ENCODE peak calls at places on chromosomes 5 and 9, in nine cellular contexts. J, V, A, F, I, R, B, P and D are unnamed samples.

GRCh38 chr9:79858509-79858908 is 286.7 kb downstream of the TLE4 start:
- DNase-seq in J (peak; percentile 49), V (peak; percentile 2), A (peak; percentile 16), F (peak; percentile 55), I (peak; percentile 6), R (no peak), B (peak; percentile 4), P (peak; percentile 60), D (peak; percentile 6)

GRCh38 chr5:112551437-112552018 is 132.5 kb upstream of the EPB41L4A start:
- DNase-seq in J (peak; percentile 65), V (peak; percentile 36), A (peak; percentile 54), F (peak; percentile 70), I (no peak), R (peak; percentile 15), B (peak; percentile 75), P (peak; percentile 66), D (peak; percentile 80)

GRCh38 chr5:56640763-56641406 is 174.5 kb upstream of the MAP3K1 start:
- DNase-seq in J (no peak), V (no peak), A (no peak), F (no peak), I (peak; percentile 32), R (peak; percentile 56), B (no peak), P (no peak), D (no peak)

GRCh38 chr5:158451203-158451982 is 592.4 kb upstream of the CLINT1 start:
- DNase-seq in J (no peak), V (no peak), A (no peak), F (no peak), I (no peak), R (peak; percentile 13), B (peak; percentile 88), P (no peak), D (peak; percentile 71)

GRCh38 chr5:171562822-171563221 is 143.4 kb downstream of the FGF18 start:
- DNase-seq in J (no peak), V (peak; percentile 47), A (no peak), F (no peak), I (no peak), R (no peak), B (peak; percentile 16), P (no peak), D (no peak)

GRCh38 chr9:83472221-83472665 is 66.0 kb downstream of the FRMD3 start:
- DNase-seq in J (peak; percentile 91), V (peak; percentile 18), A (no peak), F (peak; percentile 20), I (no peak), R (peak; percentile 44), B (peak; percentile 14), P (peak; percentile 65), D (no peak)

GRCh38 chr5:14491505-14491904 is 90.1 kb upstream of the OTULINL start:
- DNase-seq in J (peak; percentile 31), V (no peak), A (no peak), F (no peak), I (no peak), R (no peak), B (peak; percentile 69), P (no peak), D (no peak)

GRCh38 chr5:146520731-146521130 is 4.7 kb upstream of the GPR151 start:
- DNase-seq in J (peak; percentile 35), V (no peak), A (no peak), F (no peak), I (no peak), R (no peak), B (no peak), P (peak; percentile 9), D (no peak)

GRCh38 chr5:69046375-69046957 is 47.3 kb upstream of the SLC30A5 start:
- DNase-seq in J (no peak), V (no peak), A (no peak), F (no peak), I (no peak), R (no peak), B (no peak), P (peak; percentile 68), D (no peak)

GRCh38 chr9:10127867-10128266 is 484.9 kb downstream of the PTPRD start:
- DNase-seq in J (peak; percentile 4), V (no peak), A (no peak), F (no peak), I (no peak), R (no peak), B (no peak), P (no peak), D (no peak)

GRCh38 chr9:127972316-127972871 is 8.4 kb downstream of the EEIG1 start:
- DNase-seq in J (no peak), V (no peak), A (no peak), F (no peak), I (peak; percentile 67), R (no peak), B (no peak), P (no peak), D (no peak)

GRCh38 chr5:31470608-31471007 is 61.3 kb downstream of the DROSHA start:
- DNase-seq in J (peak; percentile 16), V (no peak), A (no peak), F (no peak), I (no peak), R (peak; percentile 10), B (peak; percentile 65), P (no peak), D (no peak)

GRCh38 chr5:149100331-149100730 is 37.5 kb upstream of the SH3TC2 start:
- DNase-seq in J (no peak), V (no peak), A (no peak), F (no peak), I (no peak), R (no peak), B (no peak), P (no peak), D (no peak)

GRCh38 chr5:142385194-142385593 is 60.4 kb upstream of the SPRY4 start:
- DNase-seq in J (no peak), V (no peak), A (no peak), F (no peak), I (no peak), R (no peak), B (peak; percentile 72), P (no peak), D (no peak)

GRCh38 chr5:179791881-179792611 is 1.7 kb upstream of the LTC4S start:
- DNase-seq in J (no peak), V (no peak), A (no peak), F (no peak), I (peak; percentile 39), R (no peak), B (no peak), P (no peak), D (no peak)
- H3K27ac ChIP-seq in J (no peak overlapping the region), V (no peak overlapping the region), A (no peak overlapping the region), F (peak overlapping the region; percentile 5), I (peak overlapping the region; percentile 74), R (peak overlapping the region; percentile 47), B (no peak overlapping the region), P (no peak overlapping the region), D (no peak overlapping the region)

GRCh38 chr5:55416306-55416705 is 108.5 kb downstream of the MTREX start:
- DNase-seq in J (no peak), V (no peak), A (no peak), F (no peak), I (no peak), R (no peak), B (no peak), P (no peak), D (no peak)
- H3K27ac ChIP-seq in J (no peak overlapping the region), V (no peak overlapping the region), A (no peak overlapping the region), F (no peak overlapping the region), I (no peak overlapping the region), R (no peak overlapping the region), B (no peak overlapping the region), P (no peak overlapping the region), D (no peak overlapping the region)

GRCh38 chr9:33455952-33456351 is 8.6 kb upstream of the AQP3 start:
- DNase-seq in J (no peak), V (no peak), A (peak; percentile 45), F (no peak), I (no peak), R (no peak), B (no peak), P (no peak), D (no peak)

GRCh38 chr9:33453286-33453882 is 6.0 kb upstream of the AQP3 start:
- DNase-seq in J (no peak), V (no peak), A (no peak), F (no peak), I (no peak), R (no peak), B (no peak), P (no peak), D (no peak)

GRCh38 chr9:33450747-33451146 is 3.4 kb upstream of the AQP3 start:
- DNase-seq in J (no peak), V (no peak), A (no peak), F (no peak), I (no peak), R (no peak), B (no peak), P (no peak), D (no peak)

GRCh38 chr9:33453999-33454660 is 6.7 kb upstream of the AQP3 start:
- DNase-seq in J (no peak), V (no peak), A (no peak), F (no peak), I (no peak), R (peak; percentile 50), B (no peak), P (no peak), D (no peak)

GRCh38 chr9:33452828-33453271 is 5.5 kb upstream of the AQP3 start:
- DNase-seq in J (peak; percentile 86), V (peak; percentile 96), A (no peak), F (peak; percentile 96), I (no peak), R (peak; percentile 50), B (peak; percentile 78), P (peak; percentile 80), D (peak; percentile 82)
- H3K27ac ChIP-seq in J (peak overlapping the region; percentile 45), V (peak overlapping the region; percentile 48), A (peak overlapping the region; percentile 71), F (peak overlapping the region; percentile 76), I (no peak overlapping the region), R (no peak overlapping the region), B (no peak overlapping the region), P (peak overlapping the region; percentile 83), D (no peak overlapping the region)

GRCh38 chr5:140301136-140301535 is 1.8 kb downstream of the PFDN1 start:
- DNase-seq in J (no peak), V (no peak), A (no peak), F (no peak), I (no peak), R (no peak), B (no peak), P (no peak), D (no peak)
- H3K27ac ChIP-seq in J (no peak overlapping the region), V (no peak overlapping the region), A (no peak overlapping the region), F (no peak overlapping the region), I (no peak overlapping the region), R (no peak overlapping the region), B (peak overlapping the region; percentile 94), P (no peak overlapping the region), D (no peak overlapping the region)

GRCh38 chr9:130213898-130214761 is 41.9 kb downstream of the NCS1 start:
- DNase-seq in J (no peak), V (no peak), A (no peak), F (no peak), I (no peak), R (no peak), B (no peak), P (no peak), D (peak; percentile 67)
- H3K27ac ChIP-seq in J (no peak overlapping the region), V (no peak overlapping the region), A (no peak overlapping the region), F (peak overlapping the region; percentile 72), I (no peak overlapping the region), R (peak overlapping the region; percentile 64), B (no peak overlapping the region), P (no peak overlapping the region), D (no peak overlapping the region)